ENCODE peak calls at places on chromosomes 6 and 20, in four cellular contexts. One of them, this sample, is unnamed.

GRCh38 chr6:2807342-2808090 is 34.1 kb downstream of the SERPINB1 start:
- DNase-seq in PC-9: no peak
- DNase-seq in A172: no peak
- DNase-seq in HCEC 1CT: no peak
- DNase-seq in this sample: no peak

GRCh38 chr6:137543114-137543513 is 48.9 kb upstream of the OLIG3 start:
- DNase-seq in HCEC 1CT: no peak
- DNase-seq in A172: no peak
- DNase-seq in PC-9: no peak
- DNase-seq in this sample: no peak

GRCh38 chr6:38149526-38149925 is 330.0 kb downstream of the ZFAND3 start:
- DNase-seq in A172: no peak
- DNase-seq in PC-9: no peak
- DNase-seq in HCEC 1CT: no peak
- DNase-seq in this sample: no peak

GRCh38 chr6:83417880-83418663 is 12.8 kb downstream of the ME1 start:
- DNase-seq in PC-9: no peak
- DNase-seq in A172: peak
- DNase-seq in HCEC 1CT: peak
- DNase-seq in this sample: no peak

GRCh38 chr20:51095755-51096509 is 73.0 kb upstream of the KCNG1 start:
- DNase-seq in HCEC 1CT: no peak
- DNase-seq in PC-9: no peak
- DNase-seq in A172: no peak
- DNase-seq in this sample: no peak

GRCh38 chr20:41249371-41249770 is 68.2 kb downstream of the ZHX3 start:
- DNase-seq in HCEC 1CT: peak
- DNase-seq in A172: peak
- DNase-seq in PC-9: peak
- DNase-seq in this sample: no peak

GRCh38 chr6:136920858-136921520 is 1.1 kb upstream of the SLC35D3 start:
- DNase-seq in PC-9: no peak
- DNase-seq in A172: no peak
- DNase-seq in HCEC 1CT: no peak
- DNase-seq in this sample: peak

GRCh38 chr6:2959909-2960719 is 11.3 kb downstream of the SERPINB6 start:
- DNase-seq in PC-9: no peak
- DNase-seq in A172: peak
- DNase-seq in HCEC 1CT: peak
- DNase-seq in this sample: no peak

GRCh38 chr20:62716198-62716940 is 7.7 kb downstream of the NTSR1 start:
- DNase-seq in PC-9: no peak
- DNase-seq in A172: peak
- DNase-seq in HCEC 1CT: no peak
- DNase-seq in this sample: no peak

GRCh38 chr20:13426870-13427269 is 205.8 kb downstream of the ISM1 start:
- DNase-seq in A172: no peak
- DNase-seq in HCEC 1CT: no peak
- DNase-seq in PC-9: no peak
- DNase-seq in this sample: no peak

GRCh38 chr6:33213989-33214335 is 5.7 kb downstream of the RING1 start:
- DNase-seq in HCEC 1CT: no peak
- DNase-seq in PC-9: no peak
- DNase-seq in A172: no peak
- DNase-seq in this sample: no peak

GRCh38 chr6:162421004-162421403 is 306.6 kb downstream of the PRKN start:
- DNase-seq in HCEC 1CT: no peak
- DNase-seq in A172: no peak
- DNase-seq in PC-9: no peak
- DNase-seq in this sample: no peak

GRCh38 chr6:159071843-159072769 is 27.3 kb upstream of the TAGAP start:
- DNase-seq in HCEC 1CT: no peak
- DNase-seq in A172: no peak
- DNase-seq in PC-9: no peak
- DNase-seq in this sample: no peak

GRCh38 chr6:16769131-16769985 is 8.1 kb upstream of the ATXN1 start:
- DNase-seq in PC-9: peak
- DNase-seq in A172: peak
- DNase-seq in HCEC 1CT: peak
- DNase-seq in this sample: no peak

GRCh38 chr6:132391391-132392291 is 9.6 kb downstream of the MOXD1 start:
- DNase-seq in HCEC 1CT: peak
- DNase-seq in PC-9: no peak
- DNase-seq in A172: peak
- DNase-seq in this sample: no peak

GRCh38 chr20:8242066-8242465 is 110.0 kb downstream of the PLCB1 start:
- DNase-seq in A172: no peak
- DNase-seq in PC-9: no peak
- DNase-seq in HCEC 1CT: no peak
- DNase-seq in this sample: no peak

GRCh38 chr6:116766506-116767176 is 1.1 kb upstream of the FAM162B start:
- DNase-seq in PC-9: no peak
- DNase-seq in A172: no peak
- DNase-seq in HCEC 1CT: no peak
- DNase-seq in this sample: no peak

GRCh38 chr6:89311853-89312531 is 3.1 kb downstream of the GABRR2 start:
- DNase-seq in PC-9: peak
- DNase-seq in A172: peak
- DNase-seq in HCEC 1CT: no peak
- DNase-seq in this sample: no peak

GRCh38 chr6:2037230-2037926 is 208.0 kb downstream of the GMDS start:
- DNase-seq in HCEC 1CT: no peak
- DNase-seq in A172: no peak
- DNase-seq in PC-9: no peak
- DNase-seq in this sample: no peak

GRCh38 chr20:58130156-58130555 is 98.3 kb downstream of the ANKRD60 start:
- DNase-seq in A172: no peak
- DNase-seq in HCEC 1CT: no peak
- DNase-seq in PC-9: no peak
- DNase-seq in this sample: no peak

GRCh38 chr6:31834704-31835375 is 7.3 kb downstream of the HSPA1B start:
- DNase-seq in PC-9: no peak
- DNase-seq in HCEC 1CT: peak
- DNase-seq in A172: peak
- DNase-seq in this sample: peak

GRCh38 chr6:21873562-21873961 is 280.0 kb downstream of the SOX4 start:
- DNase-seq in HCEC 1CT: peak
- DNase-seq in A172: peak
- DNase-seq in PC-9: no peak
- DNase-seq in this sample: no peak

GRCh38 chr6:53869964-53870363 is 75.2 kb downstream of the LRRC1 start:
- DNase-seq in HCEC 1CT: no peak
- DNase-seq in PC-9: peak
- DNase-seq in A172: no peak
- DNase-seq in this sample: no peak

GRCh38 chr20:33910056-33910455 is 83.7 kb upstream of the RALY start:
- DNase-seq in A172: peak
- DNase-seq in HCEC 1CT: no peak
- DNase-seq in PC-9: no peak
- DNase-seq in this sample: no peak

GRCh38 chr6:11710968-11711643 is 67.5 kb downstream of the ADTRP start:
- DNase-seq in HCEC 1CT: no peak
- DNase-seq in PC-9: no peak
- DNase-seq in A172: no peak
- DNase-seq in this sample: no peak

GRCh38 chr6:157323114-157323923 is at the start of gene TMEM242:
- DNase-seq in A172: peak
- DNase-seq in PC-9: peak
- DNase-seq in HCEC 1CT: peak
- DNase-seq in this sample: peak

GRCh38 chr6:71602385-71602949 is 283.9 kb upstream of the RIMS1 start:
- DNase-seq in PC-9: peak
- DNase-seq in HCEC 1CT: peak
- DNase-seq in A172: peak
- DNase-seq in this sample: no peak

GRCh38 chr6:36510365-36510764 is 36.9 kb downstream of the STK38 start:
- DNase-seq in PC-9: no peak
- DNase-seq in A172: no peak
- DNase-seq in HCEC 1CT: no peak
- DNase-seq in this sample: no peak

GRCh38 chr20:35248641-35249475 is 22.4 kb downstream of the MMP24 start:
- DNase-seq in PC-9: no peak
- DNase-seq in A172: no peak
- DNase-seq in HCEC 1CT: no peak
- DNase-seq in this sample: no peak

GRCh38 chr6:31639449-31639861 is 13.0 kb downstream of the BAG6 start:
- DNase-seq in PC-9: no peak
- DNase-seq in HCEC 1CT: peak
- DNase-seq in A172: peak
- DNase-seq in this sample: no peak

GRCh38 chr20:21027569-21027968 is 78.6 kb downstream of the LINC00237 start:
- DNase-seq in PC-9: no peak
- DNase-seq in A172: peak
- DNase-seq in HCEC 1CT: no peak
- DNase-seq in this sample: peak

GRCh38 chr20:46308258-46309157 is at the start of gene CDH22:
- DNase-seq in A172: peak
- DNase-seq in PC-9: no peak
- DNase-seq in HCEC 1CT: peak
- DNase-seq in this sample: peak

GRCh38 chr6:156502969-156503504 is 274.1 kb upstream of the ARID1B start:
- DNase-seq in PC-9: no peak
- DNase-seq in A172: no peak
- DNase-seq in HCEC 1CT: no peak
- DNase-seq in this sample: no peak

GRCh38 chr6:51268666-51269065 is 450.0 kb downstream of the TFAP2B start:
- DNase-seq in A172: no peak
- DNase-seq in PC-9: no peak
- DNase-seq in HCEC 1CT: no peak
- DNase-seq in this sample: no peak

GRCh38 chr6:35973670-35974222 is 50.7 kb downstream of the SLC26A8 start:
- DNase-seq in A172: no peak
- DNase-seq in HCEC 1CT: peak
- DNase-seq in PC-9: peak
- DNase-seq in this sample: peak

GRCh38 chr20:60572991-60573390 is 614.8 kb downstream of the CDH26 start:
- DNase-seq in HCEC 1CT: no peak
- DNase-seq in PC-9: no peak
- DNase-seq in A172: no peak
- DNase-seq in this sample: no peak

GRCh38 chr6:135534773-135535380 is 37.3 kb upstream of the AHI1 start:
- DNase-seq in HCEC 1CT: peak
- DNase-seq in A172: no peak
- DNase-seq in PC-9: no peak
- DNase-seq in this sample: no peak

GRCh38 chr6:129251669-129252376 is 368.9 kb downstream of the LAMA2 start:
- DNase-seq in A172: peak
- DNase-seq in HCEC 1CT: peak
- DNase-seq in PC-9: peak
- DNase-seq in this sample: no peak

GRCh38 chr6:106746660-106747059 is 117.3 kb downstream of the QRSL1 start:
- DNase-seq in HCEC 1CT: peak
- DNase-seq in A172: no peak
- DNase-seq in PC-9: peak
- DNase-seq in this sample: no peak

GRCh38 chr6:91317247-91317646 is 730.4 kb upstream of the MAP3K7 start:
- DNase-seq in HCEC 1CT: no peak
- DNase-seq in A172: no peak
- DNase-seq in PC-9: no peak
- DNase-seq in this sample: no peak